ENCODE peak calls at places on chromosomes 3 and 15, in six cellular contexts. One of them, this sample, is unnamed.

GRCh38 chr3:47247131-47248064 is 35.2 kb downstream of the KIF9 start:
- DNase-seq in A549: no peak
- DNase-seq in neuronal stem cell: no peak
- DNase-seq in cardiac muscle cell: no peak
- DNase-seq in lower lobe of right lung: peak; percentile 14
- DNase-seq in stomach: no peak
- DNase-seq in this sample: no peak

GRCh38 chr3:37861540-37862051 is at the start of gene CTDSPL:
- DNase-seq in A549: peak; percentile 50
- DNase-seq in neuronal stem cell: peak; percentile 51
- DNase-seq in cardiac muscle cell: peak; percentile 74
- DNase-seq in stomach: peak; percentile 62
- DNase-seq in lower lobe of right lung: peak; percentile 64
- DNase-seq in this sample: no peak

GRCh38 chr3:150293401-150294001 is 114.6 kb upstream of the TSC22D2 start:
- DNase-seq in lower lobe of right lung: no peak
- DNase-seq in cardiac muscle cell: peak; percentile 64
- DNase-seq in stomach: no peak
- DNase-seq in neuronal stem cell: no peak
- DNase-seq in A549: no peak
- DNase-seq in this sample: no peak

GRCh38 chr15:69493406-69493805 is 40.8 kb downstream of the RPLP1 start:
- DNase-seq in stomach: no peak
- DNase-seq in cardiac muscle cell: no peak
- DNase-seq in A549: no peak
- DNase-seq in neuronal stem cell: no peak
- DNase-seq in lower lobe of right lung: no peak
- DNase-seq in this sample: no peak

GRCh38 chr15:29090617-29091466 is 178.8 kb downstream of the NSMCE3 start:
- DNase-seq in neuronal stem cell: no peak
- DNase-seq in cardiac muscle cell: peak; percentile 39
- DNase-seq in A549: peak; percentile 52
- DNase-seq in stomach: no peak
- DNase-seq in lower lobe of right lung: no peak
- DNase-seq in this sample: peak; percentile 50

GRCh38 chr3:122101646-122102045 is 46.5 kb downstream of the CD86 start:
- DNase-seq in neuronal stem cell: peak; percentile 43
- DNase-seq in cardiac muscle cell: peak; percentile 73
- DNase-seq in lower lobe of right lung: no peak
- DNase-seq in stomach: no peak
- DNase-seq in A549: peak; percentile 15
- DNase-seq in this sample: peak; percentile 7

GRCh38 chr3:160771811-160772459 is 15.9 kb downstream of the PPM1L start:
- DNase-seq in neuronal stem cell: no peak
- DNase-seq in stomach: no peak
- DNase-seq in A549: no peak
- DNase-seq in lower lobe of right lung: no peak
- DNase-seq in cardiac muscle cell: no peak
- DNase-seq in this sample: no peak

GRCh38 chr3:51384145-51384729 is 854 bp upstream of the MANF start:
- DNase-seq in stomach: no peak
- DNase-seq in lower lobe of right lung: no peak
- DNase-seq in A549: no peak
- DNase-seq in neuronal stem cell: no peak
- DNase-seq in cardiac muscle cell: no peak
- DNase-seq in this sample: peak; percentile 44

GRCh38 chr3:186979837-186980236 is 49.5 kb downstream of the ST6GAL1 start:
- DNase-seq in cardiac muscle cell: no peak
- DNase-seq in stomach: no peak
- DNase-seq in A549: no peak
- DNase-seq in lower lobe of right lung: no peak
- DNase-seq in neuronal stem cell: no peak
- DNase-seq in this sample: no peak

GRCh38 chr3:60434323-60434722 is 816.9 kb downstream of the FHIT start:
- DNase-seq in neuronal stem cell: no peak
- DNase-seq in lower lobe of right lung: no peak
- DNase-seq in stomach: no peak
- DNase-seq in A549: no peak
- DNase-seq in cardiac muscle cell: no peak
- DNase-seq in this sample: no peak

GRCh38 chr3:33146791-33147445 is 33.1 kb downstream of the CRTAP start:
- DNase-seq in neuronal stem cell: no peak
- DNase-seq in lower lobe of right lung: no peak
- DNase-seq in cardiac muscle cell: peak; percentile 52
- DNase-seq in stomach: no peak
- DNase-seq in A549: no peak
- DNase-seq in this sample: no peak

GRCh38 chr3:38028621-38029361 is 651 bp downstream of the PLCD1 start:
- DNase-seq in lower lobe of right lung: no peak
- DNase-seq in A549: no peak
- DNase-seq in cardiac muscle cell: no peak
- DNase-seq in neuronal stem cell: peak; percentile 31
- DNase-seq in stomach: no peak
- DNase-seq in this sample: no peak

GRCh38 chr3:126026761-126027160 is 57.2 kb downstream of the SLC41A3 start:
- DNase-seq in cardiac muscle cell: no peak
- DNase-seq in neuronal stem cell: no peak
- DNase-seq in lower lobe of right lung: no peak
- DNase-seq in stomach: no peak
- DNase-seq in A549: no peak
- DNase-seq in this sample: peak; percentile 14

GRCh38 chr3:42682301-42683070 is 2.9 kb upstream of the KLHL40 start:
- DNase-seq in stomach: no peak
- DNase-seq in neuronal stem cell: no peak
- DNase-seq in lower lobe of right lung: peak; percentile 19
- DNase-seq in cardiac muscle cell: no peak
- DNase-seq in A549: no peak
- DNase-seq in this sample: no peak

GRCh38 chr3:169453256-169454059 is 210.1 kb downstream of the MECOM start:
- DNase-seq in A549: no peak
- DNase-seq in cardiac muscle cell: no peak
- DNase-seq in stomach: no peak
- DNase-seq in neuronal stem cell: no peak
- DNase-seq in lower lobe of right lung: no peak
- DNase-seq in this sample: no peak

GRCh38 chr3:34419801-34420200 is 621.4 kb downstream of the PDCD6IP start:
- DNase-seq in A549: no peak
- DNase-seq in neuronal stem cell: peak; percentile 41
- DNase-seq in lower lobe of right lung: no peak
- DNase-seq in cardiac muscle cell: no peak
- DNase-seq in stomach: no peak
- DNase-seq in this sample: no peak

GRCh38 chr3:175179055-175179454 is 319.9 kb downstream of the NAALADL2 start:
- DNase-seq in stomach: no peak
- DNase-seq in lower lobe of right lung: no peak
- DNase-seq in cardiac muscle cell: no peak
- DNase-seq in A549: no peak
- DNase-seq in neuronal stem cell: no peak
- DNase-seq in this sample: no peak

GRCh38 chr3:5198986-5199731 is 11.7 kb downstream of the EDEM1 start:
- DNase-seq in cardiac muscle cell: no peak
- DNase-seq in stomach: no peak
- DNase-seq in neuronal stem cell: no peak
- DNase-seq in A549: no peak
- DNase-seq in lower lobe of right lung: no peak
- DNase-seq in this sample: no peak

GRCh38 chr15:85639752-85640381 is 154.9 kb downstream of the KLHL25 start:
- DNase-seq in lower lobe of right lung: no peak
- DNase-seq in A549: no peak
- DNase-seq in neuronal stem cell: no peak
- DNase-seq in stomach: no peak
- DNase-seq in cardiac muscle cell: peak; percentile 50
- DNase-seq in this sample: no peak

GRCh38 chr3:124763206-124763605 is 33.0 kb downstream of the UMPS start:
- DNase-seq in lower lobe of right lung: no peak
- DNase-seq in neuronal stem cell: no peak
- DNase-seq in A549: no peak
- DNase-seq in cardiac muscle cell: no peak
- DNase-seq in stomach: peak; percentile 17
- DNase-seq in this sample: no peak

GRCh38 chr3:122576174-122576940 is 1.1 kb upstream of the PARP15 start:
- DNase-seq in neuronal stem cell: no peak
- DNase-seq in A549: no peak
- DNase-seq in cardiac muscle cell: no peak
- DNase-seq in lower lobe of right lung: no peak
- DNase-seq in stomach: no peak
- DNase-seq in this sample: no peak

GRCh38 chr3:14630404-14631100 is 21.0 kb upstream of the CCDC174 start:
- DNase-seq in A549: no peak
- DNase-seq in cardiac muscle cell: no peak
- DNase-seq in neuronal stem cell: no peak
- DNase-seq in stomach: no peak
- DNase-seq in lower lobe of right lung: no peak
- DNase-seq in this sample: no peak

GRCh38 chr3:12198301-12198700 is 39.6 kb upstream of the TIMP4 start:
- DNase-seq in A549: no peak
- DNase-seq in neuronal stem cell: no peak
- DNase-seq in lower lobe of right lung: no peak
- DNase-seq in cardiac muscle cell: peak; percentile 83
- DNase-seq in stomach: no peak
- DNase-seq in this sample: no peak

GRCh38 chr15:101276501-101277037 is 716 bp downstream of the SELENOS start:
- DNase-seq in neuronal stem cell: no peak
- DNase-seq in A549: no peak
- DNase-seq in stomach: no peak
- DNase-seq in lower lobe of right lung: no peak
- DNase-seq in cardiac muscle cell: peak; percentile 60
- DNase-seq in this sample: peak; percentile 41

GRCh38 chr15:56425976-56426375 is 39.0 kb downstream of the MNS1 start:
- DNase-seq in cardiac muscle cell: no peak
- DNase-seq in lower lobe of right lung: no peak
- DNase-seq in A549: no peak
- DNase-seq in stomach: no peak
- DNase-seq in neuronal stem cell: no peak
- DNase-seq in this sample: no peak

GRCh38 chr3:56366641-56366984 is 101.7 kb downstream of the ERC2 start:
- DNase-seq in stomach: no peak
- DNase-seq in A549: no peak
- DNase-seq in lower lobe of right lung: no peak
- DNase-seq in cardiac muscle cell: no peak
- DNase-seq in neuronal stem cell: no peak
- DNase-seq in this sample: no peak

GRCh38 chr3:104909721-104910120 is 457.0 kb upstream of the ALCAM start:
- DNase-seq in cardiac muscle cell: peak; percentile 14
- DNase-seq in neuronal stem cell: no peak
- DNase-seq in lower lobe of right lung: no peak
- DNase-seq in A549: no peak
- DNase-seq in stomach: no peak
- DNase-seq in this sample: no peak

GRCh38 chr3:194938845-194939531 is 253.3 kb downstream of the FAM43A start:
- DNase-seq in A549: no peak
- DNase-seq in cardiac muscle cell: peak; percentile 18
- DNase-seq in stomach: no peak
- DNase-seq in neuronal stem cell: no peak
- DNase-seq in lower lobe of right lung: no peak
- DNase-seq in this sample: no peak

GRCh38 chr3:188097786-188098185 is 56.2 kb upstream of the LPP start:
- DNase-seq in A549: no peak
- DNase-seq in lower lobe of right lung: no peak
- DNase-seq in stomach: no peak
- DNase-seq in cardiac muscle cell: no peak
- DNase-seq in neuronal stem cell: no peak
- DNase-seq in this sample: no peak

GRCh38 chr3:196942915-196943277 is 568 bp upstream of the NCBP2 start:
- DNase-seq in lower lobe of right lung: no peak
- DNase-seq in stomach: no peak
- DNase-seq in cardiac muscle cell: peak; percentile 51
- DNase-seq in neuronal stem cell: no peak
- DNase-seq in A549: no peak
- DNase-seq in this sample: no peak

GRCh38 chr3:155423526-155423925 is 130.0 kb upstream of the STRIT1 start:
- DNase-seq in lower lobe of right lung: no peak
- DNase-seq in A549: no peak
- DNase-seq in cardiac muscle cell: no peak
- DNase-seq in stomach: no peak
- DNase-seq in neuronal stem cell: no peak
- DNase-seq in this sample: no peak
- H3K27ac ChIP-seq in lower lobe of right lung: no peak overlapping the region
- H3K27ac ChIP-seq in A549: no peak overlapping the region
- H3K27ac ChIP-seq in cardiac muscle cell: no peak overlapping the region
- H3K27ac ChIP-seq in stomach: no peak overlapping the region
- H3K27ac ChIP-seq in neuronal stem cell: no peak overlapping the region
- H3K27ac ChIP-seq in this sample: no peak overlapping the region

DNA sequence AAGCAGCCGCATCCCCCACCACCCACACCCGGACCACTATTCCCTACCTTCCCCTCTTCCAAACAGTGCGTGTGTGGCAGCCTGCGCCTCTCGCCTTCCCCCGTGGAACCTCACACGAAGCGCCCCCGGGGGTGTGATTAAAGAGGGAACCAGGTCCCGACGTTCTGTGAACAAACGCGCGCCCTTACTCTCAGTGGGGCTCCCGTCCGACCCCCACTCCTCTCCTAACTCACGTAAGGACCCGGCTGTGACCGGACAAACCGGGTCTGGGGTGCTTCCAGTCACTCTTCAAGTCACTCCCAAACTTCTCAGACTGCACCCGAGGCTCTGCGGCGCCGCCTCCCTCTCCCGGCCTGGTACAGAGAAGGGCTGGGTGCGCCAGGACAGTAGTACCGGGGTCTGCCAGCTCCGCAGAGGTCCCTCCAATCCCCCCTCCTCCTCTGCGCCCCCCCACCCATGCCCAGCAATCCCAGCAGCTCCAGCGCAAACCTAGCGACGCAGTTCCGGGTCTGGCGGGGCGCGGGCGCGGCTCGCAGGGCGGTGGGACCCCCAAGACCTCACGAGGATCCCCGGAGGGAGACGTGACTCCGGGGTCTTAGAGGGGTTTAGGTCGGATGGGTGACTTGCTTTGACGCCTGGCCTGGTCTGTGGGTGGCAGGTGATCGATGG is 574 bp downstream of the DUOXA1 start:
- DNase-seq in A549: no peak
- DNase-seq in lower lobe of right lung: peak; percentile 64
- DNase-seq in cardiac muscle cell: no peak
- DNase-seq in neuronal stem cell: no peak
- DNase-seq in stomach: no peak
- DNase-seq in this sample: no peak
- H3K4me3 ChIP-seq in A549: no peak overlapping the region
- H3K4me3 ChIP-seq in lower lobe of right lung: peak overlapping the region; percentile 58
- H3K4me3 ChIP-seq in cardiac muscle cell: peak overlapping the region; percentile 25
- H3K4me3 ChIP-seq in neuronal stem cell: no peak overlapping the region
- H3K4me3 ChIP-seq in stomach: peak overlapping the region; percentile 48
- H3K4me3 ChIP-seq in this sample: no peak overlapping the region

GRCh38 chr3:193933451-193933850 is 202.5 kb upstream of the HES1 start:
- DNase-seq in lower lobe of right lung: no peak
- DNase-seq in A549: no peak
- DNase-seq in neuronal stem cell: no peak
- DNase-seq in stomach: no peak
- DNase-seq in cardiac muscle cell: no peak
- DNase-seq in this sample: no peak
- H3K4me1 ChIP-seq in lower lobe of right lung: peaks cover 5% of the 10 kb centered on the region
- H3K4me1 ChIP-seq in A549: peaks cover 10% of the 10 kb centered on the region
- H3K4me1 ChIP-seq in neuronal stem cell: peaks cover 6% of the 10 kb centered on the region
- H3K4me1 ChIP-seq in stomach: no peaks in the 10 kb centered on the region
- H3K4me1 ChIP-seq in cardiac muscle cell: no peaks in the 10 kb centered on the region
- H3K4me1 ChIP-seq in this sample: peaks cover 7% of the 10 kb centered on the region

DNA sequence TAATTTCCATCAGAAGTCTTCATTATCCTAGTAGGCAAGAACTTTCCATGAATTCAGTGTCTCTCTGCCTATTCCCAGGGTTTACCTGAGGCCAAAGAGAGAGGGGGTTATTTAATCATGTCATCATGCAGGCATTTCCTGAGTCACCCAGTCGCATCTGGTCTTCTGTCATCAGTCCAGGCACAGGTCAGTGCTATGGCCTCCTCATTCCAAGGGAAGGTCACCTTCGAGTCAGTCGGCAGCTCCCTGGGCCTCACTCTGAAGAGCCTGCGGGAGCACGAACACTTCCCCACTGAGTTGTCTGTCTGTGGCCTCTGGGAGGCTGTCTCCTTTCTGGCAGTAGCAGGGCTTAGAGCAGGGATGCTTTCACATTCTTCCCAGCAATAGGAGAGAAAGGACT is 26.2 kb upstream of the LRTM1 start:
- DNase-seq in stomach: no peak
- DNase-seq in neuronal stem cell: no peak
- DNase-seq in A549: peak; percentile 3
- DNase-seq in lower lobe of right lung: no peak
- DNase-seq in cardiac muscle cell: peak; percentile 31
- DNase-seq in this sample: peak; percentile 63
- H3K27ac ChIP-seq in stomach: no peak overlapping the region
- H3K27ac ChIP-seq in neuronal stem cell: no peak overlapping the region
- H3K27ac ChIP-seq in A549: peak overlapping the region; percentile 42
- H3K27ac ChIP-seq in lower lobe of right lung: no peak overlapping the region
- H3K27ac ChIP-seq in cardiac muscle cell: peak overlapping the region; percentile 51
- H3K27ac ChIP-seq in this sample: peak overlapping the region; percentile 81